ENCODE peak calls at places on chromosomes 2 and 18, in ten cellular contexts. Q is esophagus squamous epithelium, Z is IMR-90, M is uterus, N is adrenal gland, B is endothelial cell of umbilical vein, T is body of pancreas, P is stomach, Y is GM12891, X is Peyer's patch. I is an unnamed sample.

GRCh38 chr2:110677080-110677479 is 783 bp downstream of the BUB1 start:
- DNase-seq in Y (no peak), P (no peak), B (peak), Q (no peak), X (no peak), N (no peak), Z (no peak), T (no peak), M (no peak), I (peak)

GRCh38 chr2:183291436-183291835 is 167.2 kb downstream of the NUP35 start:
- DNase-seq in B (no peak), T (no peak), N (no peak), Q (no peak), X (no peak), Y (no peak), Z (no peak), P (no peak), M (no peak), I (no peak)

GRCh38 chr2:101045330-101045729 is 43.2 kb downstream of the RPL31 start:
- DNase-seq in N (no peak), X (peak), Q (no peak), P (no peak), B (no peak), Y (no peak), Z (no peak), T (no peak), M (no peak), I (no peak)

GRCh38 chr2:229780856-229781773 is 66.8 kb upstream of the DNER start:
- DNase-seq in P (no peak), N (no peak), Z (peak), Q (no peak), B (peak), T (no peak), Y (no peak), X (no peak), M (no peak), I (peak)

GRCh38 chr2:129891341-129892320 is 87.8 kb upstream of the RAB6C start:
- DNase-seq in M (no peak), B (no peak), Q (no peak), T (no peak), N (no peak), Z (no peak), Y (no peak), X (no peak), P (peak), I (no peak)

GRCh38 chr2:129277611-129278010 is 701.9 kb upstream of the RAB6C start:
- DNase-seq in P (no peak), M (no peak), T (no peak), Z (no peak), B (no peak), Q (no peak), X (no peak), Y (no peak), N (no peak), I (peak)

GRCh38 chr2:224023188-224023587 is 15.9 kb downstream of the SERPINE2 start:
- DNase-seq in P (no peak), Y (no peak), B (no peak), X (no peak), Z (peak), T (no peak), Q (no peak), M (no peak), N (no peak), I (no peak)

GRCh38 chr2:74768401-74768914 is 65.5 kb upstream of the HK2 start:
- DNase-seq in B (no peak), Z (peak), P (no peak), M (no peak), T (no peak), Y (no peak), Q (no peak), X (no peak), N (no peak), I (no peak)

GRCh38 chr2:28437142-28437835 is 44.6 kb downstream of the FOSL2 start:
- DNase-seq in P (no peak), T (no peak), X (peak), Q (no peak), Z (no peak), B (no peak), M (no peak), N (no peak), Y (no peak), I (no peak)

GRCh38 chr2:27075219-27075871 is 3.1 kb upstream of the EMILIN1 start:
- DNase-seq in Z (peak), N (peak), X (peak), Q (no peak), M (peak), T (peak), P (peak), B (peak), Y (no peak), I (no peak)

GRCh38 chr2:9336209-9336533 is 87.2 kb downstream of the ITGB1BP1 start:
- DNase-seq in T (no peak), Q (no peak), N (no peak), X (peak), Y (peak), M (no peak), B (peak), P (no peak), Z (peak), I (no peak)

GRCh38 chr2:20071397-20072383 is 20.3 kb upstream of the LAPTM4A start:
- DNase-seq in X (no peak), Q (no peak), N (peak), Y (no peak), M (peak), Z (peak), P (no peak), T (peak), B (peak), I (no peak)

GRCh38 chr2:109663721-109664120 is 49.6 kb downstream of the SOWAHC start:
- DNase-seq in N (peak), P (no peak), Z (peak), B (no peak), Q (no peak), Y (no peak), M (peak), T (peak), X (peak), I (no peak)

GRCh38 chr2:159788218-159788617 is 9.8 kb downstream of the CD302 start:
- DNase-seq in N (no peak), X (no peak), Z (no peak), B (no peak), T (no peak), Y (no peak), P (no peak), M (no peak), Q (no peak), I (no peak)

GRCh38 chr2:216634317-216635148 is 1.3 kb downstream of the IGFBP2 start:
- DNase-seq in Z (no peak), Y (no peak), P (no peak), B (peak), X (no peak), N (no peak), T (no peak), M (no peak), Q (no peak), I (no peak)

GRCh38 chr2:138116456-138116855 is 152.2 kb downstream of the HNMT start:
- DNase-seq in Y (no peak), P (no peak), Z (no peak), Q (no peak), B (no peak), M (no peak), T (no peak), X (no peak), N (no peak), I (no peak)

GRCh38 chr2:27724191-27724590 is 47.3 kb upstream of the MRPL33 start:
- DNase-seq in Q (no peak), N (peak), T (no peak), M (no peak), B (no peak), Z (no peak), Y (no peak), P (no peak), X (no peak), I (no peak)

GRCh38 chr2:41621095-41621494 is 426.7 kb upstream of the PKDCC start:
- DNase-seq in Z (no peak), Y (no peak), B (no peak), M (no peak), Q (no peak), N (no peak), P (no peak), T (no peak), X (no peak), I (no peak)

GRCh38 chr2:51535763-51536162 is 503.8 kb upstream of the NRXN1 start:
- DNase-seq in T (no peak), M (no peak), Z (no peak), Q (no peak), P (no peak), X (no peak), B (no peak), N (no peak), Y (no peak), I (no peak)

GRCh38 chr2:98252394-98252793 is 93.9 kb upstream of the CNGA3 start:
- DNase-seq in P (no peak), B (no peak), Z (no peak), N (no peak), T (no peak), X (no peak), Q (no peak), Y (no peak), M (no peak), I (no peak)

GRCh38 chr2:58607479-58607878 is 366.4 kb upstream of the FANCL start:
- DNase-seq in T (no peak), M (no peak), N (no peak), P (no peak), B (no peak), Q (no peak), Z (no peak), X (no peak), Y (no peak), I (no peak)

GRCh38 chr18:69383191-69383590 is 17.5 kb upstream of the DOK6 start:
- DNase-seq in B (no peak), N (no peak), Q (no peak), Y (no peak), X (no peak), P (no peak), M (no peak), T (no peak), Z (no peak), I (no peak)

GRCh38 chr2:62939735-62940491 is 110.7 kb upstream of the OTX1 start:
- DNase-seq in Z (peak), P (no peak), Q (no peak), Y (no peak), T (no peak), M (no peak), B (no peak), X (no peak), N (no peak), I (no peak)

GRCh38 chr2:216274194-216274593 is 98.1 kb downstream of the MARCHF4 start:
- DNase-seq in Z (peak), T (no peak), Q (no peak), Y (no peak), X (no peak), B (no peak), M (no peak), P (no peak), N (no peak), I (no peak)

GRCh38 chr2:224986479-224986878 is 55.8 kb downstream of the DOCK10 start:
- DNase-seq in Q (no peak), B (no peak), T (no peak), M (no peak), P (no peak), Y (no peak), X (no peak), Z (no peak), N (no peak), I (no peak)

GRCh38 chr2:64291181-64291580 is 147.0 kb upstream of the PELI1 start:
- DNase-seq in Y (no peak), N (no peak), M (no peak), B (no peak), Z (peak), P (peak), X (peak), T (no peak), Q (no peak), I (no peak)

GRCh38 chr2:16607306-16607705 is 58.3 kb downstream of the CYRIA start:
- DNase-seq in P (no peak), Q (no peak), T (no peak), N (no peak), X (no peak), B (no peak), Z (no peak), Y (no peak), M (no peak), I (no peak)

GRCh38 chr2:66526171-66526570 is 91.2 kb downstream of the MEIS1 start:
- DNase-seq in P (no peak), Y (no peak), Q (no peak), M (no peak), X (no peak), B (no peak), T (peak), Z (no peak), N (peak), I (peak)

GRCh38 chr2:97900806-97901205 is 94.9 kb downstream of the TMEM131 start:
- DNase-seq in X (no peak), P (no peak), M (no peak), Z (peak), Q (no peak), B (no peak), T (no peak), N (no peak), Y (no peak), I (no peak)

GRCh38 chr2:170165129-170165528 is 12.8 kb upstream of the MYO3B start:
- DNase-seq in N (no peak), M (no peak), Y (no peak), Q (no peak), B (peak), P (no peak), X (no peak), Z (peak), T (no peak), I (no peak)

GRCh38 chr2:26729311-26729710 is 34.8 kb upstream of the SLC35F6 start:
- DNase-seq in Y (no peak), B (no peak), M (no peak), Q (no peak), T (no peak), P (no peak), Z (no peak), X (no peak), N (no peak), I (no peak)

GRCh38 chr2:15259356-15259756 is 301.8 kb downstream of the NBAS start:
- DNase-seq in Y (no peak), M (no peak), X (no peak), B (no peak), P (no peak), Z (no peak), Q (no peak), N (no peak), T (peak), I (no peak)

DNA sequence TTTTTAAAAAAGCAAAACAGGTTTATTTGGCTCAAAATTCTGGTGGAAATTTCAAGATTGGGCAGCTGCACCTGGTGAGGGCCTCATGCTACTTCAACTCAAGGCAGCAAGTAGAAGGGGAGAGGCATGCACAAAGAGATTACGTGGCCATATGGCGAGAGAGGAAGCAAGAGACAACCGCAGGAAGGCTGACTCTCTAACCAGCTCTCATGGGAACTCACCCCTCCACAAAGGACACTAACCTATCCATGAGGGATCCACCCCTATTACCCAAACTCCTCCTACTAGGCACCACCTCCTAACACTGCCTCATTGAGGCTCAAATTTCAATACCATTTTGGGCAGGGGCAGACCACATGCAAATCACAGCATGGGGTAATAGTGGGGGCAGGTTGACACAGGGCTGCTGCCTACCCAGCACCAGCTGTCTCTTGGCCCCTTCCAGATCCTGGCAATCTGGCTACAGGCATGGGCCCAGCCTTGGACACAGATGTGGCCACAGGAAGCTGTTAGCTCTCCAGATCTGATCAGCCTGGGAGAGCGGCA is 2.0 kb upstream of the CAPN10 start:
- DNase-seq in Z (no peak), P (no peak), X (no peak), M (no peak), N (no peak), T (no peak), Q (no peak), B (no peak), Y (no peak), I (no peak)
- TF ChIP-seq POLR2A in Z (no peak), P (no peak), X (no peak), M (no peak), N (no peak), T (no peak), Q (no peak), B (no peak), Y (peak), I (no peak)

GRCh38 chr18:31942999-31943894 is at the start of gene TRAPPC8:
- DNase-seq in M (peak), Y (peak), T (peak), Q (peak), N (peak), Z (peak), P (peak), X (peak), B (peak), I (peak)
- TF ChIP-seq POLR2A in M (no peak), Y (peak), T (peak), Q (peak), N (peak), Z (peak), P (no peak), X (peak), B (peak), I (peak)

DNA sequence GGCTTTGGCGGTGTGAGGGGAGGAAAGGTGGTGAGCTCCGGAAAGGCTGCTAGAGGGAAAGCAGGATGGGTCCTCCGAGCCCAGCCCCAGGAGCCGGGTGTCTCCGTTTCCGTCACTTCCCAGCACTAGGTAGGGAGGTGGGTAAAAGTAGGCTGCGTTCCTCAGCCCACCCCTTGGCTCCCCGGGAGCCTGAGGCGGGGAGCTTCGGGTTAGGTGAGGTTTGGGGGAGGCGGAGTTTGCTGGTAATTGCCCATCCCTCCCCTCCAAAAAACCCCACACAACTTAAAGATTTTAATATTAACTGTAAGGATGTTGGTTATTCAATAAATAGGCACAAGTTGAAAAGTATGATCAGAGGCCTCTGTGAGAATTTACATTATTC is 552 bp upstream of the ATF2 start:
- DNase-seq in Q (no peak), Z (no peak), T (no peak), P (no peak), N (no peak), Y (no peak), M (no peak), B (no peak), X (no peak), I (no peak)
- TF ChIP-seq POLR2A in Q (no peak), Z (no peak), T (peak), P (peak), N (no peak), Y (no peak), M (no peak), B (peak), X (peak), I (peak)

GRCh38 chr2:233117811-233118480 is 57.8 kb downstream of the INPP5D start:
- DNase-seq in P (no peak), M (no peak), X (no peak), T (no peak), Q (no peak), Y (no peak), Z (no peak), N (no peak), B (no peak), I (no peak)
- TF ChIP-seq POLR2A in P (no peak), M (no peak), X (no peak), T (no peak), Q (no peak), Y (no peak), Z (no peak), N (no peak), B (no peak), I (no peak)

GRCh38 chr2:32277674-32278475 is at the start of gene YIPF4:
- DNase-seq in T (peak), Y (peak), X (peak), M (peak), N (peak), P (peak), Q (peak), Z (peak), B (peak), I (peak)
- TF ChIP-seq POLR2A in T (no peak), Y (peak), X (peak), M (peak), N (peak), P (no peak), Q (no peak), Z (peak), B (peak), I (peak)